ENCODE peak calls at places on chromosomes 1 and 21, in seven cellular contexts. One of them, this sample, is unnamed.

GRCh38 chr1:56577859-56578663 is 1.3 kb downstream of the PLPP3 start:
- DNase-seq in astrocyte: peak; percentile 56
- DNase-seq in OCI-LY7: peak; percentile 30
- DNase-seq in cardiac muscle cell: peak; percentile 71
- DNase-seq in HFFc6: peak; percentile 44
- DNase-seq in fibroblast of lung: peak; percentile 60
- DNase-seq in IMR-90: peak; percentile 61
- DNase-seq in this sample: no peak

GRCh38 chr1:198231776-198232175 is 75.0 kb downstream of the NEK7 start:
- DNase-seq in astrocyte: no peak
- DNase-seq in OCI-LY7: no peak
- DNase-seq in cardiac muscle cell: no peak
- DNase-seq in HFFc6: no peak
- DNase-seq in fibroblast of lung: no peak
- DNase-seq in IMR-90: no peak
- DNase-seq in this sample: no peak

GRCh38 chr1:118563969-118564951 is 379.2 kb upstream of the SPAG17 start:
- DNase-seq in astrocyte: no peak
- DNase-seq in OCI-LY7: no peak
- DNase-seq in cardiac muscle cell: no peak
- DNase-seq in HFFc6: no peak
- DNase-seq in fibroblast of lung: no peak
- DNase-seq in IMR-90: no peak
- DNase-seq in this sample: no peak

GRCh38 chr21:45982256-45982757 is 737 bp downstream of the COL6A1 start:
- DNase-seq in astrocyte: no peak
- DNase-seq in OCI-LY7: no peak
- DNase-seq in cardiac muscle cell: peak; percentile 36
- DNase-seq in HFFc6: no peak
- DNase-seq in fibroblast of lung: no peak
- DNase-seq in IMR-90: no peak
- DNase-seq in this sample: no peak

GRCh38 chr1:151989131-151989868 is 4.4 kb downstream of the S100A10 start:
- DNase-seq in astrocyte: peak; percentile 87
- DNase-seq in OCI-LY7: no peak
- DNase-seq in cardiac muscle cell: no peak
- DNase-seq in HFFc6: peak; percentile 85
- DNase-seq in fibroblast of lung: peak; percentile 86
- DNase-seq in IMR-90: peak; percentile 83
- DNase-seq in this sample: peak; percentile 61

GRCh38 chr1:187516874-187517273 is 688.1 kb downstream of the PLA2G4A start:
- DNase-seq in astrocyte: no peak
- DNase-seq in OCI-LY7: no peak
- DNase-seq in cardiac muscle cell: no peak
- DNase-seq in HFFc6: no peak
- DNase-seq in fibroblast of lung: no peak
- DNase-seq in IMR-90: no peak
- DNase-seq in this sample: no peak

GRCh38 chr1:180842482-180842881 is 70.2 kb upstream of the KIAA1614 start:
- DNase-seq in astrocyte: peak; percentile 20
- DNase-seq in OCI-LY7: no peak
- DNase-seq in cardiac muscle cell: no peak
- DNase-seq in HFFc6: no peak
- DNase-seq in fibroblast of lung: no peak
- DNase-seq in IMR-90: no peak
- DNase-seq in this sample: no peak

GRCh38 chr1:235974616-235975015 is 90.3 kb downstream of the NID1 start:
- DNase-seq in astrocyte: peak; percentile 36
- DNase-seq in OCI-LY7: no peak
- DNase-seq in cardiac muscle cell: no peak
- DNase-seq in HFFc6: no peak
- DNase-seq in fibroblast of lung: no peak
- DNase-seq in IMR-90: peak; percentile 31
- DNase-seq in this sample: no peak

GRCh38 chr1:212235848-212236247 is 49.4 kb upstream of the PPP2R5A start:
- DNase-seq in astrocyte: no peak
- DNase-seq in OCI-LY7: no peak
- DNase-seq in cardiac muscle cell: no peak
- DNase-seq in HFFc6: no peak
- DNase-seq in fibroblast of lung: no peak
- DNase-seq in IMR-90: no peak
- DNase-seq in this sample: no peak

GRCh38 chr1:64163972-64164371 is 39.5 kb upstream of the UBE2U start:
- DNase-seq in astrocyte: peak; percentile 46
- DNase-seq in OCI-LY7: no peak
- DNase-seq in cardiac muscle cell: no peak
- DNase-seq in HFFc6: peak; percentile 47
- DNase-seq in fibroblast of lung: peak; percentile 71
- DNase-seq in IMR-90: peak; percentile 64
- DNase-seq in this sample: no peak

GRCh38 chr1:84862810-84863251 is 30.2 kb downstream of the LPAR3 start:
- DNase-seq in astrocyte: peak; percentile 2
- DNase-seq in OCI-LY7: no peak
- DNase-seq in cardiac muscle cell: no peak
- DNase-seq in HFFc6: no peak
- DNase-seq in fibroblast of lung: no peak
- DNase-seq in IMR-90: no peak
- DNase-seq in this sample: no peak

GRCh38 chr1:157994081-157994581 is 686 bp downstream of the KIRREL1 start:
- DNase-seq in astrocyte: no peak
- DNase-seq in OCI-LY7: no peak
- DNase-seq in cardiac muscle cell: peak; percentile 40
- DNase-seq in HFFc6: no peak
- DNase-seq in fibroblast of lung: no peak
- DNase-seq in IMR-90: no peak
- DNase-seq in this sample: no peak
- TF ChIP-seq CTCF in astrocyte: no peak
- TF ChIP-seq CTCF in OCI-LY7: no peak
- TF ChIP-seq CTCF in cardiac muscle cell: peak; percentile 22
- TF ChIP-seq CTCF in HFFc6: peak; percentile 40
- TF ChIP-seq CTCF in fibroblast of lung: peak; percentile 32
- TF ChIP-seq CTCF in IMR-90: peak; percentile 27
- TF ChIP-seq CTCF in this sample: peak; percentile 16

DNA sequence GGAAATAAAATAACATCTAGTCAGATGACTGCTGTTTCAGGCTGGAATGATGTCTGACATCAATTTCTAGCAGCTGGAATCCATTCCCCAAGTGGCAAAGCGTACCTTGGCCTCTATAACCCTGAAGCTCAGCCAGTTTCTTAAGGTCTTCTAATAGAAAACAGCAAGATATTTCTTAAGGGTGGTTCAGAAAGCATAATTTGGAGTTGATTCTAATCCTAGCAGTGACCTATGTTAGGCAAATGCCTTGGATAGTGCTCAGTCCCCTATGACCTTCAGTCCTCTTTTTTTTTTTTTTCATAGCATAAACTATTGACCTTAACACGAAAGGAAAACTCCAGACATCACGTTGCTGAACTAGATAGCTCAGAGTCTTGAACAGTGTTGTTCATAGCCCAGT is 56.5 kb downstream of the LAMC2 start:
- DNase-seq in astrocyte: no peak
- DNase-seq in OCI-LY7: no peak
- DNase-seq in cardiac muscle cell: no peak
- DNase-seq in HFFc6: no peak
- DNase-seq in fibroblast of lung: peak; percentile 28
- DNase-seq in IMR-90: no peak
- DNase-seq in this sample: peak; percentile 29
- TF ChIP-seq CTCF in astrocyte: no peak
- TF ChIP-seq CTCF in OCI-LY7: no peak
- TF ChIP-seq CTCF in cardiac muscle cell: no peak
- TF ChIP-seq CTCF in HFFc6: no peak
- TF ChIP-seq CTCF in fibroblast of lung: no peak
- TF ChIP-seq CTCF in IMR-90: no peak
- TF ChIP-seq CTCF in this sample: no peak

GRCh38 chr21:44443291-44443890 is 11.9 kb upstream of the LRRC3 start:
- DNase-seq in astrocyte: no peak
- DNase-seq in OCI-LY7: no peak
- DNase-seq in cardiac muscle cell: no peak
- DNase-seq in HFFc6: no peak
- DNase-seq in fibroblast of lung: no peak
- DNase-seq in IMR-90: no peak
- DNase-seq in this sample: no peak

GRCh38 chr21:44443891-44444285 is 11.4 kb upstream of the LRRC3 start:
- DNase-seq in astrocyte: no peak
- DNase-seq in OCI-LY7: no peak
- DNase-seq in cardiac muscle cell: no peak
- DNase-seq in HFFc6: no peak
- DNase-seq in fibroblast of lung: no peak
- DNase-seq in IMR-90: no peak
- DNase-seq in this sample: no peak

GRCh38 chr21:44445413-44445812 is 9.9 kb upstream of the LRRC3 start:
- DNase-seq in astrocyte: no peak
- DNase-seq in OCI-LY7: no peak
- DNase-seq in cardiac muscle cell: no peak
- DNase-seq in HFFc6: no peak
- DNase-seq in fibroblast of lung: no peak
- DNase-seq in IMR-90: no peak
- DNase-seq in this sample: no peak

GRCh38 chr21:44442266-44443125 is 12.8 kb upstream of the LRRC3 start:
- DNase-seq in astrocyte: no peak
- DNase-seq in OCI-LY7: no peak
- DNase-seq in cardiac muscle cell: no peak
- DNase-seq in HFFc6: no peak
- DNase-seq in fibroblast of lung: no peak
- DNase-seq in IMR-90: no peak
- DNase-seq in this sample: no peak

DNA sequence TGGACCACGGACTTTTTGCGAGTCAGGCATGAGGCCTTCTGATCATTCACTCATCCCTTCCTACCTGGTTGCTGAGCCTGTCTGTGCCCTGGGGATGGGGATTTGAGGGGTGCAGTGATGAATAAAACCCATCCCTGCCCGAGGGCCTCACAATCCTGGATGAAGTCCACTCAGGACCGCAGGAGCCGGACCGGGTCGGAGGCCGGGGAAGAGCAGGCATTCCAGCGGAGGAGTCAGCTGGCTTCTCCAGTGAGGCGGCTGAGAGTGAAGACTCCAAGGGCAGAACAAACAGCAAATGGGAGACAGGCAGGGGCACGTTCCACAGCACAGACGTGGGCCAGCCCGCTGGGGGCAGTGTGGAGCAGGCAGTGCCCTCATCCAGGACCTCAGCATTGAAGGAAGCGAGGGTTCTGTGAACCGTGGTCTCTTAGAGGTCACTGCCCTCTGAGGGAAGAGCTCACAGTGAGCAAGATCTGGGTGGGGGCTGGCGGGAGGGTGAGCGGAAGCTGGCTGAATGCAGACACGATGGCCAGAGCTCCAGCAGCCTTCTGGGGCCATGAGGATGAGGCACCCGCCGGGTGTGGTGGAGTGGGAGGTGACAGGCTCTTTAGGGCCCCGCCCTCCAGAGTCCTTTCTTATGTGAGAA is 10.9 kb upstream of the LRRC3 start:
- DNase-seq in astrocyte: no peak
- DNase-seq in OCI-LY7: peak; percentile 10
- DNase-seq in cardiac muscle cell: no peak
- DNase-seq in HFFc6: no peak
- DNase-seq in fibroblast of lung: no peak
- DNase-seq in IMR-90: no peak
- DNase-seq in this sample: no peak
- TF ChIP-seq CTCF in astrocyte: no peak
- TF ChIP-seq CTCF in OCI-LY7: peak; percentile 63
- TF ChIP-seq CTCF in cardiac muscle cell: no peak
- TF ChIP-seq CTCF in HFFc6: peak; percentile 26
- TF ChIP-seq CTCF in fibroblast of lung: no peak
- TF ChIP-seq CTCF in IMR-90: no peak
- TF ChIP-seq CTCF in this sample: no peak

GRCh38 chr1:110436635-110437034 is 14.3 kb upstream of the PROK1 start:
- DNase-seq in astrocyte: peak; percentile 10
- DNase-seq in OCI-LY7: no peak
- DNase-seq in cardiac muscle cell: peak; percentile 50
- DNase-seq in HFFc6: peak; percentile 38
- DNase-seq in fibroblast of lung: no peak
- DNase-seq in IMR-90: peak; percentile 17
- DNase-seq in this sample: no peak

GRCh38 chr1:110433213-110433612 is 17.7 kb upstream of the PROK1 start:
- DNase-seq in astrocyte: no peak
- DNase-seq in OCI-LY7: no peak
- DNase-seq in cardiac muscle cell: no peak
- DNase-seq in HFFc6: no peak
- DNase-seq in fibroblast of lung: no peak
- DNase-seq in IMR-90: no peak
- DNase-seq in this sample: no peak

GRCh38 chr1:110434946-110435345 is 16.0 kb upstream of the PROK1 start:
- DNase-seq in astrocyte: no peak
- DNase-seq in OCI-LY7: no peak
- DNase-seq in cardiac muscle cell: no peak
- DNase-seq in HFFc6: no peak
- DNase-seq in fibroblast of lung: no peak
- DNase-seq in IMR-90: no peak
- DNase-seq in this sample: no peak

GRCh38 chr1:110430901-110431300 is 20.0 kb upstream of the PROK1 start:
- DNase-seq in astrocyte: no peak
- DNase-seq in OCI-LY7: no peak
- DNase-seq in cardiac muscle cell: no peak
- DNase-seq in HFFc6: no peak
- DNase-seq in fibroblast of lung: no peak
- DNase-seq in IMR-90: no peak
- DNase-seq in this sample: no peak

GRCh38 chr1:110433803-110434202 is 17.1 kb upstream of the PROK1 start:
- DNase-seq in astrocyte: peak; percentile 12
- DNase-seq in OCI-LY7: peak; percentile 34
- DNase-seq in cardiac muscle cell: peak; percentile 45
- DNase-seq in HFFc6: peak; percentile 13
- DNase-seq in fibroblast of lung: peak; percentile 17
- DNase-seq in IMR-90: peak; percentile 20
- DNase-seq in this sample: no peak
- TF ChIP-seq CTCF in astrocyte: no peak
- TF ChIP-seq CTCF in OCI-LY7: peak; percentile 23
- TF ChIP-seq CTCF in cardiac muscle cell: peak; percentile 26
- TF ChIP-seq CTCF in HFFc6: peak; percentile 14
- TF ChIP-seq CTCF in fibroblast of lung: no peak
- TF ChIP-seq CTCF in IMR-90: peak; percentile 14
- TF ChIP-seq CTCF in this sample: no peak

GRCh38 chr1:239763850-239764249 is 327.8 kb upstream of the FMN2 start:
- DNase-seq in astrocyte: no peak
- DNase-seq in OCI-LY7: no peak
- DNase-seq in cardiac muscle cell: no peak
- DNase-seq in HFFc6: no peak
- DNase-seq in fibroblast of lung: no peak
- DNase-seq in IMR-90: no peak
- DNase-seq in this sample: no peak
- TF ChIP-seq CTCF in astrocyte: no peak
- TF ChIP-seq CTCF in OCI-LY7: no peak
- TF ChIP-seq CTCF in cardiac muscle cell: no peak
- TF ChIP-seq CTCF in HFFc6: no peak
- TF ChIP-seq CTCF in fibroblast of lung: no peak
- TF ChIP-seq CTCF in IMR-90: no peak
- TF ChIP-seq CTCF in this sample: no peak

DNA sequence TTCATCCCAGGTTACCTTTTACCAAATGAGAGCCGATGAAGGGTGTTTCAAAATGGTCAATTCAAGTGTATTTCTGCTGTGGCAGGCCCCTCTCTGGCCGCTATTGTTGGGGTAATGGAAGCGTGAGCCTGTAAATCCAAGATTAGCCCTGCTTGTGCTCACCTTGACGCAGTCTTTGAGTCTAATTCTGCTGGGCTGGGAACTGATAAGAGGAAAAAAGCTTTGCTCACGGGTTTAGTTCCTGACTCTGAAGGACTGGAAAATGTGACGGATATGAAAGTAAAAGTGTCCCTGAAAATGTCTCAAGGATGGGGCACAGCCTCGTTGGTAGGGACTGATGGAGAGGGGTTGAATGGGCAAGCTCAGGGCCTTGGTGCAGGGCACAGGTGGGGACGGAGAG is 125.9 kb upstream of the GALNT2 start:
- DNase-seq in astrocyte: no peak
- DNase-seq in OCI-LY7: no peak
- DNase-seq in cardiac muscle cell: peak; percentile 2
- DNase-seq in HFFc6: no peak
- DNase-seq in fibroblast of lung: no peak
- DNase-seq in IMR-90: no peak
- DNase-seq in this sample: no peak
- TF ChIP-seq CTCF in astrocyte: no peak
- TF ChIP-seq CTCF in OCI-LY7: no peak
- TF ChIP-seq CTCF in cardiac muscle cell: no peak
- TF ChIP-seq CTCF in HFFc6: no peak
- TF ChIP-seq CTCF in fibroblast of lung: no peak
- TF ChIP-seq CTCF in IMR-90: no peak
- TF ChIP-seq CTCF in this sample: no peak

This sample was measured in AG09319.